ENCODE peak calls at places on chromosome 19, in seven cellular contexts. F, S, D, Q, M, O and W are unnamed samples.

GRCh38 chr19:2949939-2950285 is 5.1 kb upstream of the ZNF77 start:
- DNase-seq in O (peak; percentile 84), Q (no peak), D (no peak), M (no peak), F (peak; percentile 56), S (peak; percentile 63), W (peak; percentile 25)

GRCh38 chr19:48475369-48476068 is 6.3 kb downstream of the CYTH2 start:
- DNase-seq in M (no peak), Q (no peak), O (no peak), S (no peak), D (no peak), F (no peak), W (no peak)

GRCh38 chr19:3682286-3682685 is 18.0 kb downstream of the PIP5K1C start:
- DNase-seq in D (no peak), S (no peak), M (no peak), O (no peak), F (no peak), Q (no peak), W (no peak)

GRCh38 chr19:34503546-34504272 is 22.2 kb downstream of the WTIP start:
- DNase-seq in D (no peak), F (peak; percentile 11), O (no peak), S (no peak), M (peak; percentile 61), Q (peak; percentile 30), W (no peak)

GRCh38 chr19:50959731-50960500 is 7.1 kb upstream of the KLK5 start:
- DNase-seq in S (no peak), M (no peak), F (no peak), Q (no peak), D (no peak), O (no peak), W (no peak)

GRCh38 chr19:47018923-47019322 is 714 bp upstream of the NPAS1 start:
- DNase-seq in S (no peak), Q (no peak), D (no peak), F (no peak), O (no peak), M (no peak), W (no peak)

GRCh38 chr19:31905980-31906948 is 439.1 kb upstream of the ZNF507 start:
- DNase-seq in O (peak; percentile 29), Q (no peak), M (no peak), F (no peak), S (no peak), D (no peak), W (no peak)

GRCh38 chr19:45117167-45117594 is 24.2 kb downstream of the PPP1R37 start:
- DNase-seq in F (no peak), S (peak; percentile 58), O (no peak), Q (peak; percentile 62), M (no peak), D (no peak), W (no peak)

GRCh38 chr19:34041922-34042521 is 130.3 kb upstream of the LSM14A start:
- DNase-seq in O (peak; percentile 50), Q (peak; percentile 85), S (peak; percentile 5), F (peak; percentile 76), M (peak; percentile 83), D (peak; percentile 74), W (no peak)

GRCh38 chr19:52397310-52398090 is at the start of gene ZNF528:
- DNase-seq in S (peak; percentile 92), O (peak; percentile 98), M (peak; percentile 97), D (peak; percentile 98), Q (peak; percentile 98), F (peak; percentile 97), W (peak; percentile 93)

GRCh38 chr19:9306443-9306842 is 3.2 kb downstream of the ZNF699 start:
- DNase-seq in M (no peak), S (peak; percentile 97), D (no peak), Q (no peak), F (no peak), O (no peak), W (peak; percentile 3)

GRCh38 chr19:45881082-45881908 is 4.6 kb downstream of the IRF2BP1 start:
- DNase-seq in S (no peak), O (no peak), M (no peak), F (no peak), D (peak; percentile 42), Q (no peak), W (no peak)

GRCh38 chr19:23437901-23438300 is 42.6 kb upstream of the ZNF91 start:
- DNase-seq in O (no peak), M (no peak), S (no peak), Q (no peak), F (no peak), D (no peak), W (no peak)

GRCh38 chr19:4058696-4059492 is 7.8 kb downstream of the ZBTB7A start:
- DNase-seq in O (no peak), D (peak; percentile 51), Q (no peak), S (no peak), M (no peak), F (no peak), W (no peak)

GRCh38 chr19:53015159-53015558 is 1.4 kb downstream of the ERVV-1 start:
- DNase-seq in M (no peak), S (no peak), O (no peak), F (no peak), D (no peak), Q (no peak), W (no peak)

GRCh38 chr19:15285896-15286591 is 46.3 kb downstream of the BRD4 start:
- DNase-seq in D (no peak), F (no peak), Q (peak; percentile 70), O (no peak), M (no peak), S (no peak), W (no peak)

GRCh38 chr19:56678205-56678604 is 6.6 kb upstream of the ZNF835 start:
- DNase-seq in D (no peak), Q (no peak), O (no peak), S (no peak), M (no peak), F (no peak), W (no peak)

DNA sequence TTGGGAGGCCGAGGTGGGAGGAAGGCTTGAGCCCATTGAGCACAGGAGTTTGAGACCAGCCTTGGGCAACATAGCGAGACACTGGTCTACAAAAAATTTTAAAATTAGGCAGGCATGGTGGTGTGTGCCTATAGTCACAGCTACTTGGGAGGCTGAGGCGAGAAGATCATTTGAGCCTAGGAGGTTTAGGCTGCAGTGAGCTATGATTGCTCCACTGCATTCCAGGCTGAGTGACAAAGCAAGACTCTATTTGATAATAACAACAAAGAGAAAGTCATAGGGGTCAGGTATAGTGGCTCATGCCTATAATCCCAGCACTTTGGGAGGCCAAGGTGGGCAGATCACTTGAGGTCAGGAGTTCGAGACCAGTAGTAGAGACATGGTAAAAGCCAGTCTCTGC is 4.6 kb upstream of the SLC44A2 start:
- DNase-seq in D (no peak), M (no peak), S (no peak), F (no peak), O (no peak), Q (no peak), W (no peak)
- H3K27ac ChIP-seq in D (no peak overlapping the region), M (no peak overlapping the region), S (no peak overlapping the region), F (no peak overlapping the region), O (no peak overlapping the region), Q (no peak overlapping the region), W (no peak overlapping the region)

GRCh38 chr19:30006206-30006605 is 64.2 kb downstream of the URI1 start:
- DNase-seq in O (no peak), D (no peak), F (no peak), S (no peak), M (no peak), Q (no peak), W (no peak)

GRCh38 chr19:30001301-30001700 is 59.3 kb downstream of the URI1 start:
- DNase-seq in O (no peak), F (no peak), Q (no peak), M (no peak), S (no peak), D (no peak), W (no peak)

GRCh38 chr19:30001794-30002193 is 59.8 kb downstream of the URI1 start:
- DNase-seq in S (peak; percentile 2), M (no peak), F (no peak), O (no peak), Q (no peak), D (no peak), W (no peak)

GRCh38 chr19:30004403-30004802 is 62.4 kb downstream of the URI1 start:
- DNase-seq in D (no peak), O (no peak), M (no peak), S (no peak), F (no peak), Q (no peak), W (no peak)

GRCh38 chr19:30003862-30004261 is 61.8 kb downstream of the URI1 start:
- DNase-seq in O (no peak), S (no peak), Q (no peak), F (no peak), M (no peak), D (no peak), W (no peak)
- TF ChIP-seq CTCF in O (no peak), S (no peak), Q (no peak), F (no peak), M (no peak), D (no peak), W (no peak)

GRCh38 chr19:41548954-41549688 is 26.8 kb upstream of the CEACAM21 start:
- DNase-seq in M (no peak), O (peak; percentile 35), S (no peak), D (no peak), F (peak; percentile 43), Q (peak; percentile 91), W (no peak)
- H3K27ac ChIP-seq in M (peak overlapping the region; percentile 18), O (no peak overlapping the region), S (no peak overlapping the region), D (peak overlapping the region; percentile 6), F (peak overlapping the region; percentile 49), Q (peak overlapping the region; percentile 76), W (no peak overlapping the region)

GRCh38 chr19:14198384-14199376 is 7.3 kb downstream of the ADGRL1 start:
- DNase-seq in F (no peak), O (no peak), Q (no peak), M (no peak), D (no peak), S (no peak), W (no peak)
- TF ChIP-seq CTCF in F (no peak), O (no peak), Q (no peak), M (no peak), D (no peak), S (no peak), W (no peak)

GRCh38 chr19:1924320-1924961 is 16.5 kb upstream of the CSNK1G2 start:
- DNase-seq in O (no peak), F (no peak), D (no peak), M (no peak), S (no peak), Q (no peak), W (no peak)
- H3K27ac ChIP-seq in O (no peak overlapping the region), F (no peak overlapping the region), D (no peak overlapping the region), M (no peak overlapping the region), S (no peak overlapping the region), Q (no peak overlapping the region), W (peak overlapping the region; percentile 20)

DNA sequence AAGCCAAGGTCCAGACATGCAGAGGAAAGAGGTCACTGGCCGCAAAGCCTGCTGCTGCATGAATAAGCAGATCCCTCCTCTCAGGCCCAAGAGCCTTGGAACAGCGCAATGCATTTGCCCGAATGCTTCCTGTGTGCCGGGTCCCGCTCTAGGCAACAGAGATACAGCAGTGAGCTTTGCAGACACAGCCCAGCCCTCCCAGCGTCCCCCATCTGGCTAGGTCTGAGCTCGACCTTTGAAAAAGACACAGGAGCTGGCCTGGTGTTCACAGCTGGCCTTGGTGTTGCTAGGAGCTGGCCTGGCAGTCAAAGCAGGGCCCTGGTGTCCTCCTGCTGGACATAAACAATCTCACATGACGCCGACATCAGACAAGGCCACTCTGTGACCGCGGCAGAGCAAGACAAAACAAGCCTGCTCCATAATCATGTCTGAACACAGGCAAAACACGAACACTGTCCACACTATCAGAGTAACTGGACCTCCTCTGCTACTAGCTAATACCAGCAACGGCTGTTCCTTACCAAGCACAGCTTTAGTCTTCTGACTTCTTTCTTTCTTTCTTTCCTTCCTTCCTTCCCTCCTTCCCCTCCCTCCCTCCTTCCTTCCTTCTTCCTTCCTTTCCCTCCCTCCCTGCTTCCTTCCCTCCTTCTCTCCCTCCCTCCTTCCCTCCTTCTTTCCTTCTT is 5.7 kb upstream of the PEX11G start:
- DNase-seq in F (peak; percentile 32), Q (no peak), O (peak; percentile 38), D (peak; percentile 31), S (peak; percentile 31), M (no peak), W (no peak)
- TF ChIP-seq CTCF in F (no peak), Q (peak; percentile 7), O (no peak), D (no peak), S (no peak), M (no peak), W (no peak)